ENCODE peak calls at places on chromosome 2, in eight cellular contexts. H, K, A, D, F, L, Q and R are unnamed samples.

GRCh38 chr2:238458641-238459040 is 31.9 kb downstream of the ASB1 start:
- DNase-seq in H (no peak), K (no peak), A (no peak), D (no peak), F (no peak), L (no peak), Q (no peak), R (no peak)

GRCh38 chr2:226730487-226730886 is 69.1 kb downstream of the IRS1 start:
- DNase-seq in H (peak; percentile 75), K (no peak), A (peak; percentile 61), D (no peak), F (no peak), L (no peak), Q (peak; percentile 54), R (no peak)

GRCh38 chr2:12244070-12244469 is 472.7 kb upstream of the TRIB2 start:
- DNase-seq in H (no peak), K (peak; percentile 42), A (no peak), D (no peak), F (no peak), L (no peak), Q (peak; percentile 52), R (no peak)

GRCh38 chr2:8514748-8515389 is 167.0 kb upstream of the ID2 start:
- DNase-seq in H (no peak), K (no peak), A (no peak), D (peak; percentile 72), F (no peak), L (no peak), Q (no peak), R (no peak)

GRCh38 chr2:112055833-112056625 is 960 bp downstream of the TMEM87B start:
- DNase-seq in H (peak; percentile 89), K (peak; percentile 88), A (peak; percentile 75), D (no peak), F (peak; percentile 61), L (no peak), Q (peak; percentile 95), R (peak; percentile 58)

GRCh38 chr2:33344230-33344629 is 132.2 kb upstream of the RASGRP3 start:
- DNase-seq in H (no peak), K (no peak), A (no peak), D (no peak), F (no peak), L (no peak), Q (no peak), R (no peak)

GRCh38 chr2:148614332-148615049 is 30.1 kb upstream of the EPC2 start:
- DNase-seq in H (peak; percentile 53), K (peak; percentile 16), A (no peak), D (peak; percentile 68), F (no peak), L (no peak), Q (peak; percentile 39), R (no peak)

GRCh38 chr2:218347172-218347571 is 9.5 kb upstream of the CATIP start:
- DNase-seq in H (no peak), K (no peak), A (no peak), D (no peak), F (no peak), L (no peak), Q (no peak), R (no peak)

GRCh38 chr2:199488772-199489400 is 31.1 kb upstream of the SATB2 start:
- DNase-seq in H (peak; percentile 76), K (peak; percentile 73), A (peak; percentile 94), D (peak; percentile 68), F (peak; percentile 83), L (no peak), Q (peak; percentile 59), R (peak; percentile 74)

GRCh38 chr2:190084704-190085103 is 22.2 kb upstream of the MSTN start:
- DNase-seq in H (no peak), K (no peak), A (no peak), D (no peak), F (no peak), L (no peak), Q (no peak), R (no peak)
- TF ChIP-seq CTCF in H (no peak), K (no peak), A (peak; percentile 68), D (no peak), F (no peak), L (no peak), Q (no peak), R (peak; percentile 39)

DNA sequence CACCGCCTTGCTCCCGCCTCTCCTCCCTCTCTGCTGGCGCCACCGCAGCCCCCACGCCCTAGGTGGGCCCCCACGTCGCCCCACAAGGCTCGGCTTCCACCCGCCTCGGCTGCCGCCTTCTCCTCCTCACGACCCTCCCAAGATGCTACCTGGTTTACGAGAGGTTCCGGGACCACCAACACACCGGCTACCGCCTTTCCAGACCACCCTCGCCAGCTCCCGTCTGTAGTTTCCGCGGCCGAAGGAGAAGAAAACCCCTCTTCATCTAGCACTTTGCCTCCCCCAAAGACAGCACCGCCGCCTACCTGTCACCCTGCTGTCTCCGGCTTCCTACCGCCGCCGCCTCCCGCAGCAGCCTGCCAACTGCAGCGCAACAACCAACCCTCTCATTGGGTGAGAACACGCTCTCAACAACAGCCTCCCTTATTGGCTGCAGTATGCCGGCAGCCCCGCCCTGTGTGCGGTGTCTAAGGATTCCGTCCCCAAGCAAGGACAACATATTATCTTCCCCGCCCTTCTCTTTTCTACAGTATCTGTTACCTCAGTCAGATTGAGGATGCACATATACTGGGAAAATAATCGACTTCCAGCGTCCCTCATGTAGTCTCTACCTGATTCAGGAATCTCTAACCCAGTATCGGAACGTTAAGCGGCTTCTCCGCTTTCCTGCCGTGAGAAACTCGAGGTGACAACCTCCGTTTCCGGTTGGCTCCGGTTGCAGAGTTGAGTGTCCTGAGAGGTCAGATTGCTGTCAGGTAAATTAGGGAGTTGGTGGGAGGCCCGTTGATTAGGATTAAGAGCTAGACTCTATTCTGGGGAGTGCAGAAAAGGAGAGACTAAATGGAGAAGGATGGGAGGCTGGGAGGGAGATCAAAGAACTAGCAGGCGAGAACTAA is at the start of the genes HYCC2 and NDUFB3:
- DNase-seq in H (peak; percentile 97), K (peak; percentile 97), A (peak; percentile 97), D (peak; percentile 95), F (peak; percentile 89), L (peak; percentile 93), Q (peak; percentile 93), R (peak; percentile 93)
- TF ChIP-seq CTCF in H (no peak), K (peak; percentile 29), A (peak; percentile 42), D (no peak), F (no peak), L (peak; percentile 17), Q (no peak), R (peak; percentile 38)

GRCh38 chr2:64019083-64019974 is at the start of gene VPS54:
- DNase-seq in H (peak; percentile 75), K (peak; percentile 65), A (peak; percentile 89), D (peak; percentile 87), F (peak; percentile 63), L (peak; percentile 59), Q (peak; percentile 46), R (peak; percentile 62)
- TF ChIP-seq CTCF in H (peak; percentile 10), K (no peak), A (no peak), D (no peak), F (no peak), L (no peak), Q (no peak), R (no peak)

GRCh38 chr2:136136921-136137320 is 19.0 kb upstream of the CXCR4 start:
- DNase-seq in H (no peak), K (no peak), A (peak; percentile 68), D (no peak), F (no peak), L (no peak), Q (no peak), R (no peak)
- TF ChIP-seq CTCF in H (no peak), K (no peak), A (peak; percentile 34), D (no peak), F (no peak), L (no peak), Q (no peak), R (no peak)

DNA sequence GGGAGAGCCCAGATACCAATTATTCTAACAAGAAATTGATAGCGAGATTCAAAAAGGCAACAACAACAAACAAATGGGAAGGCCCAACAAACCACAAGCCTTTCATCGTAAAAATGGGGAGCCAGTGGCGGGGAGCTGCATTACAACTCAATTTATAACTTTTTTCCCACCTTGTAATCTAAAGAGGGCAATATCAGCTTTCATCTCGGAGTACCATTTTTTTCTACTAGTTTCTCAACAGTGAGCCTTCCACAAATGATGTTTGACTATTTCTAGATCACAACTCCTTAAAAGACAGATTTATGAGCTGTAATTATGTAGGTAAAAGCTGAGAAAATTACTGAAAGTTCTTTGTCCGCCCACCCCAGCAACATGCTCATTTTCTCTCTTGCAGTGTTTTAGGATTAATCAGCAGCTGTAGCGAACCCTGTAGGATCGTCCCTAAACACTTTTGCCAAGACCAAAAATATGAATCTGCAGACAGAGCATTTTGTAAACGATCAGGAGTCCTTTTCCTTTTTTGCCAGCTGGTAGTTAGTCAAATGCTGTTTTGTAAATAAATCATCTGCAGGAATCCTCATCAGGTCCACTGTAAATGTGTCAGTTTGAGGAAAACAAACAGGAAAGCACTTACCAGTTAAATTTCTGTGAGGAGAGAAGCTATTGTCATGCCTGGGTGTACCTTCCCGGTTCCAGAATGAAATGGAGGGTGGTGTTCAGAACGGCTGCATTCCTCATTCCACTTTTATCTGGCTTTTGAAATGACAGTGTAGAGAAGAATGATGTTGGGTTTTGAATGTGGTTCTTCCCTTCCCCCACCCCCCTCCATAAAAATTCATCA is 53.2 kb downstream of the EEF1B2 start:
- DNase-seq in H (no peak), K (peak; percentile 80), A (no peak), D (no peak), F (no peak), L (no peak), Q (peak; percentile 17), R (no peak)
- TF ChIP-seq CTCF in H (no peak), K (no peak), A (peak; percentile 38), D (no peak), F (peak; percentile 23), L (no peak), Q (no peak), R (peak; percentile 0)

DNA sequence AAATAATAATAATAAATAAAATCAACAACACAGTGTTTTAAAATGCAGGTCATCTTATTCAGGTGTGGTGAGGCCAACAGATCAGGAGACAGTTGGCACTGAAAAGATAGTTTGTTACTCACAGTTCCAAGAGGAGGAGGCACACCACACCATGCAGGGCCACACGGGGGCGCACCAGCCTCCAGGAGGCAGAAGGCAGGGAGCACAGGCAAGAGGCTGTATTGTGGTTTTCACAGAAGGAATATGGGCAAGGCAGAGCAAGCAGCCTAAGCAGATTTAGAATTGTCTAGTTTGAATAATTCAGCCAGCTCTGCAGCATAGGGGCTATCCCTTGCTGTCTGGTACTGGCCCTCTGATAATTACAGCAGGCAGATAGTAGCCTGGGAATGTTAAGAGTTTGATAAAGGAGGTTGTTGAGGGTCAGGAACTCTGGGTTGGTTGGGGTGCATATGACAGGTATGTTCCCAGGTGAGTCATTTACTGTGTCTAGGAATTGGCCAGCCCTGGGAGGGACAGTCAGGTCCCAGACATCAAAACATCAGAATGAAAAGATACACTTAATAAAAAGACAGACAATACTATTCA is 31.3 kb downstream of the KIAA2012 start:
- DNase-seq in H (no peak), K (peak; percentile 68), A (peak; percentile 94), D (peak; percentile 44), F (peak; percentile 48), L (no peak), Q (peak; percentile 54), R (peak; percentile 68)
- TF ChIP-seq CTCF in H (peak; percentile 50), K (peak; percentile 85), A (peak; percentile 99), D (peak; percentile 83), F (no peak), L (no peak), Q (peak; percentile 68), R (peak; percentile 84)

DNA sequence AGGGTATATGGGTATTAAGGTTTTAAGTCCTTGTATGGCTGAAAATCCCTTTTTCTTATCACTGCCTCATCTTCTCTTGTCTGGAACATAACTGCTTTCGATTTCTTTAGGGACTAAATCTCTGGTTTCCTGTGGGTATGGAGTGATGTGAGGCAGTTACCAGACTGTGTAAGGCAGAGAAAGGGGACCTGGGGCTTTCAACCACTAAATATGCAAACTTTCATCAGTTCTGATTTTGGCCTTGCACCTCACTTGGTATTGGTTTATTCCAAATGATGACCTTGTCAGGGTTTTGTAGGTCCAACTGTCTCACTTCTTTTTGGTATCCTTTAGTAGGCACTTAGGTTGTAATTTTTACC is 9.3 kb downstream of the MAP4K4 start:
- DNase-seq in H (no peak), K (no peak), A (no peak), D (no peak), F (no peak), L (no peak), Q (no peak), R (no peak)
- TF ChIP-seq CTCF in H (no peak), K (no peak), A (no peak), D (no peak), F (no peak), L (no peak), Q (no peak), R (no peak)